ENCODE peak calls at places on chromosomes 3 and 15, in nine cellular contexts. A is fibroblast of pulmonary artery, B is anterior cingulate cortex, H is RPMI7951, G is NCI-H460, N is uterus, F is erythroblast, W is NCI-H1092 treated with DMSO at 0.1 percent for 48 hours, X is mucosa of descending colon. U is an unnamed sample.
A peak's percentile ranks its signal among the peaks of the same experiment; 100 is the strongest.

GRCh38 chr3:69012111-69012835 is 1.2 kb downstream of the EOGT start:
- DNase-seq in B (no peak), X (peak; percentile 13), G (no peak), H (peak; percentile 15), N (peak; percentile 51), F (no peak), A (peak; percentile 31), W (no peak), U (peak; percentile 61)

GRCh38 chr15:99485153-99485947 is 80.4 kb upstream of the MEF2A start:
- DNase-seq in B (no peak), X (no peak), A (no peak), N (no peak), G (no peak), H (no peak), W (no peak), F (no peak), U (no peak)

GRCh38 chr3:100400782-100401673 is at the start of the genes LNP1 and TOMM70:
- DNase-seq in G (peak; percentile 95), W (peak; percentile 99), X (peak; percentile 100), F (peak; percentile 97), H (peak; percentile 98), N (peak; percentile 98), A (peak; percentile 97), B (peak; percentile 94), U (peak; percentile 96)

GRCh38 chr3:44058022-44058867 is 183.4 kb upstream of the TOPAZ1 start:
- DNase-seq in B (peak; percentile 66), G (no peak), H (peak; percentile 62), X (no peak), F (no peak), N (no peak), A (peak; percentile 24), W (no peak), U (no peak)

GRCh38 chr3:194333212-194333980 is 17.7 kb downstream of the CPN2 start:
- DNase-seq in N (peak; percentile 80), H (peak; percentile 89), B (no peak), X (peak; percentile 90), F (no peak), G (peak; percentile 66), A (peak; percentile 86), W (no peak), U (peak; percentile 95)

GRCh38 chr3:158105124-158105709 is 1.0 kb downstream of the SHOX2 start:
- DNase-seq in X (no peak), N (peak; percentile 14), H (peak; percentile 66), A (no peak), B (no peak), G (no peak), W (no peak), F (peak; percentile 36), U (peak; percentile 15)

GRCh38 chr3:128933213-128933921 is 53.9 kb downstream of the ACAD9 start:
- DNase-seq in H (no peak), W (no peak), A (no peak), F (no peak), G (no peak), X (no peak), N (no peak), B (no peak), U (no peak)

GRCh38 chr15:32030795-32031194 is 480 bp downstream of the CHRNA7 start:
- DNase-seq in H (no peak), G (no peak), F (no peak), B (no peak), W (no peak), A (no peak), X (peak; percentile 11), N (no peak), U (no peak)

GRCh38 chr3:50388021-50388719 is 28.8 kb upstream of the TMEM115 start:
- DNase-seq in X (no peak), N (no peak), B (no peak), H (no peak), A (no peak), W (peak; percentile 23), G (peak; percentile 5), F (peak; percentile 30), U (peak; percentile 72)

GRCh38 chr15:40471778-40472130 is 970 bp downstream of the CHST14 start:
- DNase-seq in B (no peak), N (no peak), X (no peak), W (no peak), H (peak; percentile 37), G (no peak), A (no peak), F (peak; percentile 38), U (no peak)

GRCh38 chr3:172313671-172314070 is 134.6 kb downstream of the GHSR start:
- DNase-seq in B (no peak), X (no peak), A (no peak), G (no peak), F (no peak), H (no peak), W (no peak), N (no peak), U (no peak)

GRCh38 chr3:48563382-48563918 is at the start of gene UCN2:
- DNase-seq in F (no peak), N (no peak), X (no peak), B (no peak), G (no peak), H (peak; percentile 72), A (peak; percentile 41), W (peak; percentile 4), U (no peak)

GRCh38 chr3:100708644-100708988 is 678 bp upstream of the TFG start:
- DNase-seq in X (no peak), F (no peak), B (no peak), W (no peak), N (no peak), G (no peak), A (no peak), H (no peak), U (no peak)

GRCh38 chr3:193831495-193832455 is 238.8 kb downstream of the OPA1 start:
- DNase-seq in A (no peak), N (no peak), X (no peak), B (peak; percentile 57), F (peak; percentile 21), H (no peak), G (no peak), W (peak; percentile 81), U (no peak)

GRCh38 chr3:12350151-12350813 is 61.4 kb downstream of the PPARG start:
- DNase-seq in A (peak; percentile 93), F (no peak), G (no peak), H (peak; percentile 47), B (no peak), N (peak; percentile 76), W (no peak), X (peak; percentile 52), U (peak; percentile 66)

GRCh38 chr3:8518138-8518537 is 16.5 kb downstream of the LMCD1 start:
- DNase-seq in N (no peak), F (no peak), X (no peak), H (peak; percentile 94), W (no peak), G (no peak), B (no peak), A (peak; percentile 56), U (no peak)

GRCh38 chr3:185175370-185175987 is 22.6 kb upstream of the C3orf70 start:
- DNase-seq in H (peak; percentile 82), G (no peak), N (no peak), X (peak; percentile 82), W (peak; percentile 28), A (peak; percentile 61), F (peak; percentile 86), B (peak; percentile 68), U (no peak)

GRCh38 chr15:99086327-99086667 is 18.6 kb upstream of the SYNM start:
- DNase-seq in N (peak; percentile 7), H (no peak), X (no peak), B (no peak), W (no peak), A (no peak), F (no peak), G (no peak), U (no peak)

GRCh38 chr3:49378249-49378899 is 20.2 kb upstream of the GPX1 start:
- DNase-seq in W (no peak), F (no peak), G (no peak), A (peak; percentile 81), B (no peak), N (peak; percentile 29), X (peak; percentile 15), H (peak; percentile 85), U (no peak)

GRCh38 chr3:45154641-45155147 is 8.5 kb upstream of the CDCP1 start:
- DNase-seq in X (no peak), B (no peak), F (no peak), H (peak; percentile 74), A (peak; percentile 28), G (no peak), W (no peak), N (no peak), U (no peak)

GRCh38 chr3:46496745-46497555 is 826 bp upstream of the RTP3 start:
- DNase-seq in H (peak; percentile 35), X (peak; percentile 78), N (no peak), G (peak; percentile 6), B (no peak), F (peak; percentile 72), A (peak; percentile 23), W (no peak), U (no peak)

GRCh38 chr3:99548674-99549073 is 89.7 kb upstream of the COL8A1 start:
- DNase-seq in X (no peak), G (no peak), F (no peak), A (peak; percentile 27), B (no peak), H (no peak), N (no peak), W (no peak), U (no peak)

GRCh38 chr3:113773381-113773780 is 26.5 kb downstream of the ATP6V1A start:
- DNase-seq in B (no peak), G (no peak), N (no peak), A (peak; percentile 58), F (no peak), H (peak; percentile 37), X (no peak), W (no peak), U (no peak)

GRCh38 chr3:120741837-120742197 is 499 bp downstream of the RABL3 start:
- DNase-seq in H (peak; percentile 62), N (peak; percentile 17), W (no peak), F (peak; percentile 76), G (no peak), B (no peak), X (no peak), A (peak; percentile 51), U (no peak)

GRCh38 chr3:139887431-139887830 is 47.6 kb upstream of the CLSTN2 start:
- DNase-seq in W (no peak), F (no peak), B (no peak), X (no peak), A (no peak), N (no peak), G (no peak), H (no peak), U (no peak)

GRCh38 chr3:39294446-39295183 is 14.8 kb upstream of the CX3CR1 start:
- DNase-seq in X (no peak), B (no peak), G (no peak), W (no peak), A (no peak), H (no peak), N (no peak), F (no peak), U (no peak)

GRCh38 chr3:148975277-148975676 is 16.1 kb upstream of the GYG1 start:
- DNase-seq in B (no peak), F (no peak), X (no peak), G (no peak), W (no peak), A (no peak), N (no peak), H (no peak), U (no peak)

U was measured in pancreas.